ENCODE peak calls at places on chromosome 2, in four cellular contexts. U, T, B and W are unnamed samples.

GRCh38 chr2:101698419-101699190 is 1.1 kb downstream of the MAP4K4 start:
- DNase-seq in U (no peak), T (no peak), B (peak), W (no peak)

GRCh38 chr2:33013684-33014110 is 66.9 kb downstream of the LTBP1 start:
- DNase-seq in U (no peak), T (no peak), B (no peak), W (no peak)

GRCh38 chr2:237894986-237895543 is 35.6 kb downstream of the RAMP1 start:
- DNase-seq in U (no peak), T (no peak), B (no peak), W (no peak)

GRCh38 chr2:139891636-139892035 is 1111.4 kb upstream of the NXPH2 start:
- DNase-seq in U (no peak), T (no peak), B (no peak), W (no peak)

GRCh38 chr2:204984421-204984925 is 439.2 kb downstream of the PARD3B start:
- DNase-seq in U (no peak), T (no peak), B (no peak), W (no peak)

GRCh38 chr2:121266543-121267106 is 18.4 kb downstream of the TFCP2L1 start:
- DNase-seq in U (no peak), T (no peak), B (no peak), W (no peak)

GRCh38 chr2:116442418-116442817 is 1372.1 kb upstream of the DDX18 start:
- DNase-seq in U (no peak), T (no peak), B (no peak), W (no peak)

GRCh38 chr2:39326644-39327043 is 82.9 kb upstream of the CDKL4 start:
- DNase-seq in U (no peak), T (no peak), B (no peak), W (no peak)

GRCh38 chr2:176493221-176493825 is 224.1 kb downstream of the MTX2 start:
- DNase-seq in U (no peak), T (no peak), B (no peak), W (no peak)

GRCh38 chr2:223720367-223720766 is 117.0 kb downstream of the AP1S3 start:
- DNase-seq in U (no peak), T (no peak), B (no peak), W (no peak)

GRCh38 chr2:67463810-67464209 is 66.7 kb downstream of the ETAA1 start:
- DNase-seq in U (no peak), T (no peak), B (no peak), W (no peak)

GRCh38 chr2:161044095-161044874 is 115.9 kb upstream of the TANK start:
- DNase-seq in U (no peak), T (no peak), B (no peak), W (no peak)

GRCh38 chr2:127591221-127591923 is 54.6 kb upstream of the GPR17 start:
- DNase-seq in U (peak), T (peak), B (peak), W (peak)

GRCh38 chr2:150491943-150492342 is 4.5 kb upstream of the RND3 start:
- DNase-seq in U (no peak), T (no peak), B (no peak), W (no peak)

GRCh38 chr2:68667371-68667770 is 24.0 kb downstream of the PROKR1 start:
- DNase-seq in U (no peak), T (no peak), B (no peak), W (no peak)

GRCh38 chr2:113894156-113894743 is 4.4 kb downstream of the ACTR3 start:
- DNase-seq in U (no peak), T (no peak), B (no peak), W (no peak)

GRCh38 chr2:105442721-105443120 is 43.9 kb upstream of the FHL2 start:
- DNase-seq in U (no peak), T (no peak), B (no peak), W (no peak)

GRCh38 chr2:226802573-226802972 is 3.0 kb upstream of the IRS1 start:
- DNase-seq in U (peak), T (no peak), B (peak), W (no peak)
- TF ChIP-seq TEAD4 in U (no peak), T (no peak), B (no peak), W (no peak)

GRCh38 chr2:122713800-122714199 is 958.3 kb downstream of the TSN start:
- DNase-seq in U (no peak), T (no peak), B (no peak), W (no peak)
- TF ChIP-seq TEAD4 in U (no peak), T (no peak), B (no peak), W (no peak)

DNA sequence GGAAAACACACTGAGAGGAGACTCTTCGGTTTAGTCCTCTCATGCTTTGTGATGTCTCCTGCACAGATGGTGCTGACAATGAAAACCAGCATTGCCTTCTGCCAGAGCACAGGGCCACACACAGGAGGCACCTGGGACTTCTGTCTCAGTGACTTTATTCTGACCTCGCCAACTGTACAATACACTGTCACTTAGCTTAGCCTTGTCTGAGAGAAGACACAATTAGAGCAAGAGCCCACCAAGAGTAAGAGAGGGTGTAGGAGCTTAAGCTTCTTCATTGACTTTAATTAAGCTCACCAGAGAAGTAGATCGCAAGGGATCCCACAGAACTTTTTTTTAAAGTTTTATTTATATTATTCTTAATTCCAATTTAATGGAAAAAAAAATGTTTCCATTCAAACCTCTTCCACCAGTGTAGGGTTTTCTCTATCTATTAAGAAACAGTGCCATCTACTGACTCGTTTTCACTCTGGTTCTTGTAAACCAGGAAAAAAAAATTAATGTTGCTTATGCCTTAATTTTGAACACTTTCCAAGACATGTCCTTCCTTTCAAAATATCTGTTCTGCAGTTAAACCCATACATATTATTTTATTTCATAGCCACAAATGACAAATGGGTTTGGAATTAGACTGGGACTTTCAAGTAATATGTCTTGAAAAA is 42.4 kb upstream of the DDX18 start:
- DNase-seq in U (no peak), T (no peak), B (peak), W (no peak)
- TF ChIP-seq TEAD4 in U (no peak), T (no peak), B (no peak), W (no peak)

GRCh38 chr2:47867205-47867604 is 39.1 kb downstream of the FBXO11 start:
- DNase-seq in U (no peak), T (no peak), B (peak), W (no peak)
- TF ChIP-seq TEAD4 in U (no peak), T (no peak), B (no peak), W (no peak)